ENCODE peak calls at places on chromosomes 2 and 18, in nine cellular contexts. H, T, N, P, M, G, Z, X and D are unnamed samples.

GRCh38 chr18:35335861-35336260 is 8.4 kb downstream of the ZNF24 start:
- DNase-seq in N (no peak), X (no peak), H (no peak), G (no peak), T (no peak), Z (no peak), P (no peak), M (no peak), D (no peak)

GRCh38 chr18:55634545-55634944 is 46.6 kb upstream of the TCF4 start:
- DNase-seq in T (peak), Z (peak), G (no peak), M (peak), N (no peak), P (peak), X (peak), H (no peak), D (peak)

GRCh38 chr2:126971481-126972271 is 73.0 kb downstream of the TEX51 start:
- DNase-seq in X (peak), H (peak), P (peak), G (peak), N (peak), M (peak), T (peak), Z (peak), D (peak)

GRCh38 chr2:3399829-3400228 is 20.3 kb downstream of the TRAPPC12 start:
- DNase-seq in H (no peak), N (peak), Z (no peak), X (no peak), M (peak), T (no peak), P (no peak), G (no peak), D (peak)

GRCh38 chr2:226655871-226656270 is 143.7 kb downstream of the IRS1 start:
- DNase-seq in M (peak), Z (peak), G (no peak), T (no peak), H (no peak), X (no peak), P (no peak), N (no peak), D (peak)

GRCh38 chr2:99399795-99400194 is 62.6 kb downstream of the EIF5B start:
- DNase-seq in T (no peak), M (no peak), Z (no peak), H (no peak), X (no peak), N (no peak), P (no peak), G (no peak), D (no peak)

GRCh38 chr18:60147326-60147725 is 225.2 kb downstream of the MC4R start:
- DNase-seq in N (no peak), M (no peak), P (no peak), X (peak), H (no peak), Z (no peak), G (no peak), T (no peak), D (no peak)

GRCh38 chr2:42840141-42840540 is 47.8 kb upstream of the HAAO start:
- DNase-seq in H (no peak), Z (peak), G (no peak), M (peak), P (no peak), T (no peak), X (no peak), N (no peak), D (no peak)

GRCh38 chr2:159381574-159381973 is 95.1 kb upstream of the WDSUB1 start:
- DNase-seq in Z (no peak), G (no peak), H (no peak), P (no peak), N (no peak), T (no peak), X (peak), M (no peak), D (no peak)

GRCh38 chr2:232885264-232885961 is 15.3 kb downstream of the SNORC start:
- DNase-seq in N (peak), M (no peak), P (peak), X (no peak), T (no peak), Z (no peak), H (no peak), G (no peak), D (no peak)

GRCh38 chr2:54663424-54664030 is 59.9 kb upstream of the EML6 start:
- DNase-seq in M (no peak), G (no peak), N (no peak), Z (no peak), X (no peak), T (no peak), P (no peak), H (no peak), D (no peak)

GRCh38 chr2:172105715-172106124 is 3.0 kb upstream of the DLX2 start:
- DNase-seq in H (no peak), Z (no peak), T (no peak), N (no peak), G (no peak), X (no peak), P (no peak), M (no peak), D (no peak)

GRCh38 chr2:198499539-198499938 is 695.1 kb downstream of the PLCL1 start:
- DNase-seq in M (peak), X (peak), P (no peak), N (no peak), H (no peak), Z (peak), T (peak), G (no peak), D (peak)
- H3K4me3 ChIP-seq in M (no peak), X (no peak), P (no peak), N (no peak), H (no peak), Z (no peak), T (no peak), G (no peak), D (no peak)

GRCh38 chr18:70075906-70076305 is 128.2 kb upstream of the CD226 start:
- DNase-seq in M (peak), T (no peak), X (no peak), N (no peak), G (no peak), P (no peak), H (no peak), Z (no peak), D (peak)

GRCh38 chr18:70074091-70074490 is 126.4 kb upstream of the CD226 start:
- DNase-seq in T (no peak), G (no peak), Z (peak), P (no peak), H (no peak), N (no peak), X (no peak), M (no peak), D (no peak)

GRCh38 chr18:70069965-70070364 is 122.3 kb upstream of the CD226 start:
- DNase-seq in T (no peak), G (no peak), M (no peak), Z (no peak), H (no peak), X (no peak), P (no peak), N (no peak), D (no peak)

GRCh38 chr18:70073442-70073841 is 125.8 kb upstream of the CD226 start:
- DNase-seq in T (no peak), H (no peak), P (no peak), G (no peak), M (no peak), X (no peak), Z (no peak), N (no peak), D (no peak)

GRCh38 chr18:70072678-70073077 is 125.0 kb upstream of the CD226 start:
- DNase-seq in P (peak), X (no peak), H (no peak), G (no peak), Z (peak), N (no peak), T (no peak), M (peak), D (peak)
- TF ChIP-seq CTCF in P (peak), X (no peak), H (no peak), G (no peak), Z (peak), N (peak), T (peak), M (peak), D (peak)

DNA sequence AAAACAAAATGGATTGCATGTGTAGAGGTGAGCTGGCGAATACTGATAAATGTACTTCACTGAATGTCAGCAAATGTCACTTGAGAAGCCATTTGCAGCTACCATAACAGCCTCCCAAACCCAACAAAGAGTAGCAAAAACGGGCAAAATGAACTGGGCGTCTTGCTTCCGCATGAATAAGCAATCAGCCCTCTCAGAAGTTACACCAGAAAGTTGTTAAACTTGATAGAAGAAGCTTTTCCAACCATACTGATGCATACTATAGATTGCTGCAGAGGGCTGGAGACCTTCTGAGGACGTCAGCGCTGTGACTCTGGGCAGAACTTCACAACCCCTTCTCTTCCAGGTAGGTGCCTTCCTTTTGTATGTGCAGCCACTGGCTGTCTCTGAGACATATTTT is 18.7 kb upstream of the SIX3 start:
- DNase-seq in G (no peak), P (no peak), N (no peak), M (no peak), Z (no peak), T (no peak), H (no peak), X (no peak), D (no peak)
- H3K4me3 ChIP-seq in G (no peak), P (no peak), N (no peak), M (no peak), Z (no peak), T (no peak), H (no peak), X (no peak), D (no peak)

DNA sequence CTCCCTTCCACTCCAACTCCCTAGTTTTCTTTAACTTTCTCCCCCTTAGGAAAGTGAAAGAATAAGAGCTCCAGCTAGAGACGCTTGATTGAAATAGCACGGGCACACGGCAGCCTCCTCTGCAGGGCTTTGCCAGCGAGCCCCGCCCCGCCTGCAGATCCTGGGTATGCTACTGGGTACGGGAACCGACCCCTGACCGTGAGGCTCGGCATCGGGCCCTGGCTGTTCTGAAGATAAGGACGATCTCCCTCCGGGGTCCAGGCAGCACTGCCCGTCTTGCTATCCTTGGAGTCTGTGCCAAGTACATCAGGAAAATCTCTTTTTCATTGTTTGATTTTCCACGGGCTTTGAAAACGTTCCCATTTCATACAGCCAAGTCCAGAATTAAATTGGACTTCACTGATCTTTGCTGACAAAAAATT is 284.5 kb downstream of the MTX2 start:
- DNase-seq in M (peak), Z (peak), T (no peak), G (peak), H (peak), N (peak), P (peak), X (peak), D (peak)
- TF ChIP-seq CTCF in M (peak), Z (peak), T (peak), G (no peak), H (no peak), N (peak), P (peak), X (no peak), D (no peak)

GRCh38 chr2:241354668-241355658 is 1.1 kb upstream of the FARP2 start:
- DNase-seq in Z (peak), H (peak), M (peak), P (peak), T (no peak), N (peak), G (peak), X (peak), D (peak)
- H3K4me3 ChIP-seq in Z (no peak), H (peak), M (peak), P (peak), T (no peak), N (no peak), G (peak), X (no peak), D (peak)

GRCh38 chr2:100818606-100819364 is 1.2 kb upstream of the NPAS2 start:
- DNase-seq in N (peak), Z (peak), T (no peak), P (peak), G (peak), X (no peak), H (peak), M (peak), D (peak)
- TF ChIP-seq CTCF in N (peak), Z (peak), T (peak), P (peak), G (no peak), X (no peak), H (peak), M (peak), D (peak)

DNA sequence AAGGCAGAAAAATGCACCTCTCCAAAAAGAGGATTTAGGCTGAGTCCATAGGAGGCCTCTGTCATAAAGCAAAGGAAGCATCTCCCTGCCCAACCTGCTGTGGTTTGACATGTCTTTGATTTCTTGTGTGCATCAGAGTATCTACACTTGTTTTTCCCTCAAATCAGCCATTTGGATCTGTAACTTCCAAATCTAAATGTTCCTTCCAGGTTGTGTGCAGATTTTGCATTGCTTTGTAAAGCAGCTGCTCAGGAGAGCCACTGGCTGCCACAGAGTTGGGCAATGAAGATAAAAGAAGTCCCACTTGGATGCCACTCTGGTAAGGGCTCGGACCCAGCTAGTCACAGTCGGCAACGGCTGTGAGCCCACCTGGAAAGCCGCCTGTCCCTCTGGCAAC is 6.1 kb downstream of the PAX3 start:
- DNase-seq in N (no peak), H (no peak), M (no peak), P (no peak), X (no peak), T (no peak), G (no peak), Z (no peak), D (no peak)
- H3K4me3 ChIP-seq in N (no peak), H (no peak), M (no peak), P (no peak), X (no peak), T (no peak), G (no peak), Z (no peak), D (no peak)

GRCh38 chr2:134918518-134919359 is at the start of gene CCNT2:
- DNase-seq in M (peak), P (peak), N (peak), H (peak), X (peak), Z (peak), G (peak), T (peak), D (peak)
- TF ChIP-seq CTCF in M (no peak), P (peak), N (no peak), H (no peak), X (no peak), Z (no peak), G (no peak), T (no peak), D (no peak)

GRCh38 chr2:199583676-199584075 is 125.9 kb upstream of the SATB2 start:
- DNase-seq in N (no peak), G (no peak), P (no peak), T (no peak), M (no peak), X (no peak), Z (no peak), H (peak), D (no peak)

GRCh38 chr2:199581504-199581903 is 123.8 kb upstream of the SATB2 start:
- DNase-seq in M (no peak), T (no peak), N (no peak), X (no peak), Z (no peak), G (no peak), H (no peak), P (no peak), D (no peak)

GRCh38 chr2:199581935-199582336 is 124.2 kb upstream of the SATB2 start:
- DNase-seq in N (no peak), M (peak), Z (no peak), T (no peak), P (no peak), G (no peak), H (no peak), X (no peak), D (peak)
- H3K4me3 ChIP-seq in N (peak), M (peak), Z (no peak), T (peak), P (peak), G (peak), H (no peak), X (no peak), D (peak)

GRCh38 chr2:29201979-29202378 is 86.8 kb downstream of the CLIP4 start:
- DNase-seq in H (peak), T (no peak), N (no peak), M (no peak), X (no peak), Z (no peak), G (no peak), P (no peak), D (no peak)

GRCh38 chr2:29207352-29207751 is 92.1 kb downstream of the CLIP4 start:
- DNase-seq in T (no peak), Z (no peak), N (no peak), H (no peak), M (no peak), X (no peak), G (no peak), P (no peak), D (no peak)

GRCh38 chr2:29202819-29203495 is 87.7 kb downstream of the CLIP4 start:
- DNase-seq in P (no peak), X (no peak), G (no peak), H (no peak), M (no peak), Z (no peak), N (no peak), T (no peak), D (peak)

GRCh38 chr2:29209551-29209950 is 94.3 kb downstream of the CLIP4 start:
- DNase-seq in Z (no peak), P (peak), G (no peak), T (no peak), M (no peak), X (no peak), H (no peak), N (no peak), D (no peak)

DNA sequence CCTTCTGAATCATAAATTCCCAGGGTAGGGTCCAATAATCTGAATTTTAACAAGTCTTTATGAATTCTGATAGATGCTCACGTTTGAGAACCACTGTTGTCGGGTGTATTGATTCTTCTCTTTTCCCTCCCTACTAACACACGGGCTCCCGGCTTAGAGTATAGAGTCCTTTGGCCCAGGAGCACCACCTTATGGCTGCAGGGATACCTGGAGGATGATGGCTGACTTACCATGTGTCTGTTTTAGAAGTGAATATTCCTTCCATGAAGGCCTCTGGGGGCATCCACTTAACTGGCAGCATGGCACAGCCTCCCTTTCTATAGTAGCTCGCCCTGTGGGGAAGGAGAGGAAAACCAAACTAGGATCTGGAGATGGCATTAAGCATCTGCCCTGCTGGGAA is 91.7 kb downstream of the CLIP4 start:
- DNase-seq in P (no peak), T (no peak), G (no peak), N (no peak), X (no peak), M (no peak), Z (no peak), H (no peak), D (no peak)
- TF ChIP-seq CTCF in P (no peak), T (no peak), G (no peak), N (no peak), X (no peak), M (no peak), Z (no peak), H (no peak), D (peak)